ENCODE peak calls at places on chromosomes 6 and 20, in nine cellular contexts. I is heart left ventricle, M is right lobe of liver, T is body of pancreas, K is breast epithelium, P is ovary, D is Peyer's patch, J is tibial nerve, R is A549. B is an unnamed sample. For H3K4me1, the result is how much of the 10 kb centered on the place peaks cover.

GRCh38 chr6:41502607-41503434 is 43.4 kb upstream of the FOXP4 start:
- DNase-seq in I (peak), M (no peak), T (peak), K (no peak), P (peak), D (no peak), J (peak), R (no peak), B (peak)

GRCh38 chr6:139823808-139824126 is 449.3 kb upstream of the CITED2 start:
- DNase-seq in I (no peak), M (no peak), T (no peak), K (no peak), P (no peak), D (no peak), J (no peak), R (no peak), B (no peak)

GRCh38 chr6:138291849-138292181 is 73.5 kb upstream of the PBOV1 start:
- DNase-seq in I (no peak), M (no peak), T (no peak), K (no peak), P (no peak), D (no peak), J (no peak), R (no peak), B (no peak)

GRCh38 chr20:62822788-62823651 is 6.2 kb downstream of the COL9A3 start:
- DNase-seq in I (no peak), M (peak), T (peak), K (no peak), P (no peak), D (peak), J (no peak), R (peak), B (no peak)

GRCh38 chr20:39909447-39909846 is 779.6 kb downstream of the MAFB start:
- DNase-seq in I (peak), M (peak), T (peak), K (no peak), P (no peak), D (no peak), J (no peak), R (no peak), B (no peak)

GRCh38 chr20:50758469-50758868 is 27.1 kb downstream of the PARD6B start:
- DNase-seq in I (no peak), M (no peak), T (no peak), K (no peak), P (no peak), D (no peak), J (no peak), R (no peak), B (no peak)

GRCh38 chr6:131023834-131024504 is 39.1 kb downstream of the EPB41L2 start:
- DNase-seq in I (no peak), M (no peak), T (no peak), K (no peak), P (no peak), D (no peak), J (no peak), R (no peak), B (no peak)

GRCh38 chr6:170088349-170088951 is 202.4 kb downstream of the DLL1 start:
- DNase-seq in I (peak), M (no peak), T (peak), K (peak), P (peak), D (peak), J (no peak), R (no peak), B (peak)

GRCh38 chr6:101516553-101516952 is 123.0 kb downstream of the GRIK2 start:
- DNase-seq in I (no peak), M (no peak), T (no peak), K (no peak), P (no peak), D (no peak), J (no peak), R (no peak), B (no peak)

GRCh38 chr6:41538556-41539182 is 7.5 kb upstream of the FOXP4 start:
- DNase-seq in I (no peak), M (no peak), T (peak), K (no peak), P (no peak), D (no peak), J (no peak), R (no peak), B (no peak)

GRCh38 chr20:47318596-47319516 is 37.6 kb downstream of the ZMYND8 start:
- DNase-seq in I (peak), M (peak), T (peak), K (peak), P (peak), D (peak), J (peak), R (peak), B (peak)

GRCh38 chr6:52416629-52417151 is 3.5 kb upstream of the EFHC1 start:
- DNase-seq in I (no peak), M (no peak), T (peak), K (no peak), P (no peak), D (no peak), J (no peak), R (peak), B (no peak)

GRCh38 chr6:76701610-76702009 is 629.1 kb upstream of the IMPG1 start:
- DNase-seq in I (no peak), M (no peak), T (no peak), K (no peak), P (no peak), D (no peak), J (no peak), R (no peak), B (no peak)

GRCh38 chr6:158500016-158500735 is 59.7 kb upstream of the TMEM181 start:
- DNase-seq in I (no peak), M (no peak), T (no peak), K (no peak), P (no peak), D (no peak), J (no peak), R (no peak), B (no peak)

GRCh38 chr6:142551145-142551811 is 249.5 kb downstream of the ADGRG6 start:
- DNase-seq in I (no peak), M (no peak), T (no peak), K (no peak), P (no peak), D (no peak), J (no peak), R (no peak), B (no peak)

GRCh38 chr20:16201191-16201590 is 372.1 kb downstream of the KIF16B start:
- DNase-seq in I (no peak), M (no peak), T (no peak), K (no peak), P (no peak), D (no peak), J (no peak), R (no peak), B (no peak)

GRCh38 chr20:47773381-47773786 is 11.9 kb downstream of the SULF2 start:
- DNase-seq in I (peak), M (no peak), T (peak), K (no peak), P (no peak), D (no peak), J (no peak), R (no peak), B (no peak)

GRCh38 chr20:31607640-31608255 is 2.7 kb downstream of the ID1 start:
- DNase-seq in I (no peak), M (no peak), T (no peak), K (no peak), P (no peak), D (no peak), J (no peak), R (peak), B (no peak)

GRCh38 chr6:168150551-168151444 is 71.8 kb upstream of the FRMD1 start:
- DNase-seq in I (peak), M (no peak), T (peak), K (no peak), P (no peak), D (no peak), J (no peak), R (no peak), B (peak)

GRCh38 chr6:16776394-16777017 is 15.2 kb upstream of the ATXN1 start:
- DNase-seq in I (no peak), M (no peak), T (no peak), K (no peak), P (no peak), D (no peak), J (no peak), R (no peak), B (peak)

GRCh38 chr20:57653910-57654309 is 33.7 kb upstream of the ZBP1 start:
- DNase-seq in I (peak), M (no peak), T (no peak), K (no peak), P (peak), D (no peak), J (no peak), R (peak), B (peak)

GRCh38 chr6:11727995-11728961 is 50.3 kb downstream of the ADTRP start:
- DNase-seq in I (no peak), M (no peak), T (no peak), K (no peak), P (no peak), D (no peak), J (no peak), R (no peak), B (no peak)

GRCh38 chr6:112357801-112358200 is 10.7 kb downstream of the RFPL4B start:
- DNase-seq in I (no peak), M (no peak), T (no peak), K (no peak), P (no peak), D (no peak), J (no peak), R (no peak), B (no peak)

GRCh38 chr6:143060806-143061596 is at the start of gene AIG1:
- DNase-seq in I (no peak), M (no peak), T (no peak), K (peak), P (peak), D (peak), J (peak), R (peak), B (peak)

GRCh38 chr20:37352611-37352980 is 6.7 kb downstream of the SRC start:
- DNase-seq in I (no peak), M (no peak), T (no peak), K (no peak), P (no peak), D (no peak), J (no peak), R (no peak), B (no peak)

GRCh38 chr6:1201547-1202200 is 110.2 kb upstream of the FOXQ1 start:
- DNase-seq in I (no peak), M (no peak), T (no peak), K (no peak), P (no peak), D (no peak), J (no peak), R (no peak), B (no peak)

GRCh38 chr6:135181333-135182119 is 418 bp downstream of the MYB start:
- DNase-seq in I (no peak), M (peak), T (no peak), K (no peak), P (no peak), D (peak), J (no peak), R (no peak), B (no peak)

GRCh38 chr20:53660947-53661381 is 67.3 kb upstream of the ZNF217 start:
- DNase-seq in I (no peak), M (no peak), T (no peak), K (no peak), P (peak), D (no peak), J (no peak), R (no peak), B (no peak)

GRCh38 chr20:49561256-49561655 is 6.7 kb downstream of the PTGIS start:
- DNase-seq in I (no peak), M (no peak), T (no peak), K (no peak), P (no peak), D (no peak), J (no peak), R (no peak), B (no peak)

GRCh38 chr6:161038229-161039003 is 46.8 kb downstream of the MAP3K4 start:
- DNase-seq in I (peak), M (no peak), T (peak), K (no peak), P (peak), D (no peak), J (no peak), R (peak), B (peak)

GRCh38 chr20:24981750-24982149 is 10.8 kb downstream of the APMAP start:
- DNase-seq in I (no peak), M (peak), T (peak), K (no peak), P (no peak), D (no peak), J (no peak), R (no peak), B (no peak)

GRCh38 chr6:44058617-44059358 is 68.5 kb downstream of the MRPL14 start:
- DNase-seq in I (peak), M (peak), T (peak), K (peak), P (no peak), D (no peak), J (peak), R (peak), B (peak)

GRCh38 chr6:69867075-69867911 is 937 bp downstream of the COL19A1 start:
- DNase-seq in I (peak), M (peak), T (peak), K (no peak), P (peak), D (peak), J (no peak), R (peak), B (no peak)

GRCh38 chr20:39298566-39299501 is 336.7 kb downstream of the DHX35 start:
- DNase-seq in I (no peak), M (no peak), T (peak), K (no peak), P (no peak), D (no peak), J (no peak), R (no peak), B (no peak)

GRCh38 chr6:149137594-149137993 is 179.9 kb upstream of the TAB2 start:
- DNase-seq in I (no peak), M (no peak), T (peak), K (no peak), P (no peak), D (no peak), J (no peak), R (no peak), B (no peak)

GRCh38 chr6:106510090-106510970 is 119.0 kb downstream of the RTN4IP1 start:
- DNase-seq in I (peak), M (peak), T (peak), K (peak), P (peak), D (peak), J (no peak), R (peak), B (peak)

GRCh38 chr6:106512048-106512957 is 117.0 kb downstream of the RTN4IP1 start:
- DNase-seq in I (peak), M (peak), T (peak), K (peak), P (peak), D (peak), J (peak), R (no peak), B (peak)

GRCh38 chr6:106512958-106513480 is 116.3 kb downstream of the RTN4IP1 start:
- DNase-seq in I (no peak), M (no peak), T (no peak), K (no peak), P (no peak), D (no peak), J (no peak), R (no peak), B (no peak)

GRCh38 chr6:106509420-106510089 is 119.7 kb downstream of the RTN4IP1 start:
- DNase-seq in I (no peak), M (no peak), T (peak), K (no peak), P (no peak), D (no peak), J (no peak), R (no peak), B (no peak)

GRCh38 chr6:106511274-106512047 is 117.8 kb downstream of the RTN4IP1 start:
- DNase-seq in I (no peak), M (peak), T (peak), K (peak), P (peak), D (peak), J (no peak), R (no peak), B (peak)
- H3K4me1 ChIP-seq in I (under half), M (under half), T (under half), K (under half), P (under half), D (under half), J (under half), R (under half), B (under half)

GRCh38 chr20:18795366-18795765 is 18.2 kb upstream of the SCP2D1 start:
- DNase-seq in I (no peak), M (no peak), T (no peak), K (no peak), P (no peak), D (no peak), J (no peak), R (no peak), B (no peak)

GRCh38 chr20:18796282-18796833 is 17.2 kb upstream of the SCP2D1 start:
- DNase-seq in I (no peak), M (no peak), T (no peak), K (no peak), P (no peak), D (no peak), J (no peak), R (no peak), B (no peak)

GRCh38 chr20:18790787-18791186 is 22.8 kb upstream of the SCP2D1 start:
- DNase-seq in I (no peak), M (no peak), T (no peak), K (no peak), P (no peak), D (no peak), J (no peak), R (no peak), B (no peak)

GRCh38 chr20:18794428-18794787 is 19.2 kb upstream of the SCP2D1 start:
- DNase-seq in I (no peak), M (no peak), T (no peak), K (no peak), P (no peak), D (no peak), J (no peak), R (no peak), B (no peak)

DNA sequence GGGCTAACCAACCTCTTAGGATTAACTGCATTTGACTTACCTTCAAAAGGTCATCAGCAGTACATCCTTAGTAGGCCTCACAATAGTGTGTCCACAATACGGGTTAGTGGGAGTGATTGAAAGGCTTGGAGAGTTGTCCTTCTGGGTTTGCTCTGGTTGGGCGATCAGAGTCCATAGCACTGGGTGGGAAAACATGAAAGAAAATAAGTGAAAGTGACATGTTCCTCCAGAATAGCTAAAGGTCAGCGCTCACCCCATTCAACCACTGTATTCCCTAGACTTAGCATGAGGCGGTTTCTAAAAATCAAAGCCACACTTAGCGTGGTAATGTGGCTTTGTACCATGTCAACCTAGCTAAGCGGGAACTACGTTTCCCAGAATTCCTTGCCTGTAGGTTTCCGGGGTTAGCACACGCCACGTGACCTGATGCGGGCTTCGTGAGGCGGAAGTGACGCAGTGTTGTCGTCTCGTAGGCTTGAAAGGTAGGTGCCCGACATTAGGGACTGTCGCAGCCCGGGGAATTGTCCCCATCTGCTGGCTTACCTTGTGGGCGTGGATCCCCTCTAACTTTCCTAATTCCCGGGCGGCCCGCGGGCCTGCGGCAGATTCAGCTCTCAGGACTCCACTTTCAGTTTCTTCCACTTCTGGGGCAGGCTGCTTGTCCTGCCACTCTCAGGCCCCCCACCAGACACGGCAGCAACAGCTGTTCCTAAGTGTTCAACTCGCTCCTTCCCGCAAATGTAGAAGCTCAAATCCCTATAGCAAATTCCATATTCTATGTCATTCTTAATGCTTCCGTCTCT is 19.8 kb upstream of the SCP2D1 start:
- DNase-seq in I (peak), M (peak), T (peak), K (peak), P (peak), D (peak), J (peak), R (peak), B (peak)
- TF ChIP-seq POLR2A in I (no peak), M (no peak), T (peak), K (peak), P (peak), D (peak), J (peak), R (peak), B (peak)

DNA sequence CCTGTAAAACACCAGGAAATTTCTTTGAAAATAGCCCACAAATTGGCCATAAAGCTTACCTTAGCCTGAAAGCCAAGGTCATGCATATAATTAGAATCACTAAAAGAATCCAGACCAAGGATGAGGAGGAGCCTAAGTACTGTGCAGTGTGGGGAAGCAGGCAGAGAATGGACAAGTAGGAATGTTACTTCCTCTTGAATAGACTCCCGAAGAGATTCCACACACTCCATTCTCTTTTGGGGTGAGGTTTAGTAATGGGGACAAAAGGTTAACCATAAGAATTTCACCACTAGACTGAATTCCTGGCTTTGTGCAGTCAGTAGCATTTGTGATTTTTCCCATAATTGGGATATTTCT is 27.5 kb upstream of the MARCKS start:
- DNase-seq in I (no peak), M (no peak), T (no peak), K (no peak), P (no peak), D (no peak), J (no peak), R (no peak), B (no peak)
- TF ChIP-seq CTCF in I (no peak), M (no peak), T (no peak), K (no peak), P (no peak), D (no peak), J (no peak), R (no peak), B (no peak)

GRCh38 chr20:44517454-44517853 is 4.4 kb downstream of the SERINC3 start:
- DNase-seq in I (no peak), M (no peak), T (no peak), K (no peak), P (no peak), D (no peak), J (no peak), R (no peak), B (no peak)

GRCh38 chr20:44513871-44514270 is 8.0 kb downstream of the SERINC3 start:
- DNase-seq in I (no peak), M (no peak), T (no peak), K (no peak), P (no peak), D (no peak), J (no peak), R (no peak), B (no peak)

GRCh38 chr20:44521484-44522481 is at the start of gene SERINC3:
- DNase-seq in I (peak), M (peak), T (peak), K (peak), P (peak), D (peak), J (peak), R (peak), B (peak)

GRCh38 chr20:44516491-44516890 is 5.4 kb downstream of the SERINC3 start:
- DNase-seq in I (no peak), M (no peak), T (no peak), K (no peak), P (no peak), D (no peak), J (no peak), R (no peak), B (no peak)
- H3K4me1 ChIP-seq in I (under half), M (under half), T (under half), K (under half), P (under half), D (under half), J (under half), R (under half), B (under half)

GRCh38 chr6:3427740-3428085 is 29.1 kb downstream of the SLC22A23 start:
- DNase-seq in I (peak), M (peak), T (peak), K (no peak), P (no peak), D (no peak), J (no peak), R (no peak), B (peak)

GRCh38 chr6:3426817-3427739 is 29.8 kb downstream of the SLC22A23 start:
- DNase-seq in I (no peak), M (no peak), T (peak), K (no peak), P (no peak), D (no peak), J (no peak), R (no peak), B (no peak)

GRCh38 chr6:3428247-3428646 is 28.6 kb downstream of the SLC22A23 start:
- DNase-seq in I (no peak), M (no peak), T (no peak), K (no peak), P (no peak), D (no peak), J (no peak), R (no peak), B (no peak)

GRCh38 chr6:3426091-3426780 is 30.6 kb downstream of the SLC22A23 start:
- DNase-seq in I (no peak), M (no peak), T (no peak), K (no peak), P (no peak), D (no peak), J (no peak), R (no peak), B (no peak)

GRCh38 chr6:3428700-3429099 is 28.1 kb downstream of the SLC22A23 start:
- DNase-seq in I (no peak), M (no peak), T (no peak), K (no peak), P (no peak), D (no peak), J (no peak), R (no peak), B (no peak)
- TF ChIP-seq POLR2A in I (no peak), M (no peak), T (no peak), K (no peak), P (no peak), D (no peak), J (no peak), R (no peak), B (no peak)